ENCODE peak calls at places on chromosomes 7 and 10, in seven cellular contexts. F is retina; Q is islet precursor cell; N is ACHN; P is foreskin fibroblast; T is AG08396; Y is stimulated activated naive CD8-positive, alpha-beta T cell treated with anti-CD3 and anti-CD28 coated beads, Interleukin-15, Interleukin-2, amounts not matched to agents 100 U/mL and 50 U/mL, for 24 hours. S is an unnamed sample.

GRCh38 chr10:95278061-95278988 is 12.5 kb downstream of the PDLIM1 start:
- DNase-seq in F (no peak), Q (no peak), N (no peak), P (peak), T (no peak), Y (no peak), S (no peak)

GRCh38 chr10:125192620-125193019 is 32.3 kb upstream of the CTBP2 start:
- DNase-seq in F (no peak), Q (no peak), N (no peak), P (no peak), T (no peak), Y (no peak), S (no peak)

GRCh38 chr7:140165422-140165821 is 11.4 kb downstream of the KDM7A start:
- DNase-seq in F (no peak), Q (no peak), N (peak), P (peak), T (peak), Y (no peak), S (no peak)

GRCh38 chr10:110402077-110402416 is 95.7 kb upstream of the DUSP5 start:
- DNase-seq in F (no peak), Q (no peak), N (no peak), P (no peak), T (no peak), Y (no peak), S (no peak)

GRCh38 chr10:129773359-129773990 is 190.6 kb downstream of the EBF3 start:
- DNase-seq in F (no peak), Q (peak), N (no peak), P (no peak), T (no peak), Y (no peak), S (no peak)

GRCh38 chr10:124296121-124296812 is 122.5 kb downstream of the OAT start:
- DNase-seq in F (no peak), Q (peak), N (peak), P (peak), T (no peak), Y (no peak), S (no peak)

GRCh38 chr7:122902751-122903495 is 16.7 kb upstream of the CADPS2 start:
- DNase-seq in F (no peak), Q (no peak), N (peak), P (no peak), T (no peak), Y (no peak), S (no peak)

GRCh38 chr7:30984359-30985107 is 20.8 kb downstream of the GHRHR start:
- DNase-seq in F (no peak), Q (peak), N (peak), P (peak), T (peak), Y (no peak), S (no peak)

GRCh38 chr7:155450828-155451521 is 7.0 kb upstream of the EN2 start:
- DNase-seq in F (peak), Q (no peak), N (no peak), P (no peak), T (no peak), Y (no peak), S (no peak)

GRCh38 chr10:86851329-86852207 is 95.1 kb downstream of the BMPR1A start:
- DNase-seq in F (no peak), Q (no peak), N (no peak), P (peak), T (peak), Y (no peak), S (no peak)

GRCh38 chr7:77426521-77427051 is 10.4 kb upstream of the GSAP start:
- DNase-seq in F (peak), Q (peak), N (peak), P (peak), T (peak), Y (no peak), S (no peak)

GRCh38 chr10:120598377-120598776 is 141.3 kb downstream of the PLPP4 start:
- DNase-seq in F (peak), Q (peak), N (no peak), P (no peak), T (no peak), Y (no peak), S (peak)

GRCh38 chr7:18489624-18490023 is 5.9 kb upstream of the HDAC9 start:
- DNase-seq in F (no peak), Q (no peak), N (no peak), P (no peak), T (no peak), Y (no peak), S (no peak)

GRCh38 chr10:29257106-29257783 is 31.6 kb upstream of the LYZL1 start:
- DNase-seq in F (no peak), Q (peak), N (no peak), P (peak), T (peak), Y (no peak), S (no peak)

GRCh38 chr10:79400567-79401004 is 44.8 kb downstream of the ZCCHC24 start:
- DNase-seq in F (no peak), Q (peak), N (peak), P (peak), T (peak), Y (peak), S (peak)

GRCh38 chr7:41457832-41458437 is 245.0 kb downstream of the INHBA start:
- DNase-seq in F (no peak), Q (no peak), N (no peak), P (no peak), T (no peak), Y (no peak), S (no peak)

GRCh38 chr10:395665-396064 is 260.4 kb downstream of the ZMYND11 start:
- DNase-seq in F (no peak), Q (no peak), N (no peak), P (no peak), T (no peak), Y (no peak), S (no peak)

GRCh38 chr10:100501423-100501822 is 18.2 kb downstream of the SEC31B start:
- DNase-seq in F (no peak), Q (no peak), N (no peak), P (peak), T (no peak), Y (no peak), S (no peak)

GRCh38 chr10:51700228-51700835 is 937 bp upstream of the CSTF2T start:
- DNase-seq in F (no peak), Q (no peak), N (peak), P (no peak), T (no peak), Y (peak), S (no peak)

GRCh38 chr10:126921974-126922525 is 16.8 kb downstream of the DOCK1 start:
- DNase-seq in F (no peak), Q (no peak), N (no peak), P (peak), T (peak), Y (no peak), S (no peak)

GRCh38 chr7:27162930-27163775 is 2.2 kb downstream of the HOXA9 start:
- DNase-seq in F (no peak), Q (peak), N (peak), P (no peak), T (no peak), Y (no peak), S (no peak)

GRCh38 chr7:95609277-95609971 is 13.1 kb upstream of the PDK4 start:
- DNase-seq in F (no peak), Q (no peak), N (no peak), P (peak), T (peak), Y (no peak), S (no peak)

GRCh38 chr7:120725376-120726039 is 132.4 kb downstream of the TSPAN12 start:
- DNase-seq in F (peak), Q (no peak), N (peak), P (peak), T (peak), Y (no peak), S (no peak)

GRCh38 chr10:117174439-117175214 is 22.7 kb upstream of the KCNK18 start:
- DNase-seq in F (peak), Q (peak), N (peak), P (peak), T (peak), Y (peak), S (peak)

GRCh38 chr10:122363722-122364463 is 10.6 kb upstream of the PLEKHA1 start:
- DNase-seq in F (no peak), Q (no peak), N (no peak), P (peak), T (no peak), Y (no peak), S (no peak)

GRCh38 chr7:68306692-68307107 is 1291.6 kb upstream of the AUTS2 start:
- DNase-seq in F (no peak), Q (peak), N (no peak), P (no peak), T (no peak), Y (no peak), S (no peak)

GRCh38 chr10:119313645-119314044 is 106.3 kb downstream of the GRK5 start:
- DNase-seq in F (no peak), Q (no peak), N (no peak), P (no peak), T (no peak), Y (peak), S (no peak)

GRCh38 chr7:98470131-98470985 is 69.5 kb upstream of the BAIAP2L1 start:
- DNase-seq in F (peak), Q (peak), N (no peak), P (peak), T (peak), Y (peak), S (peak)

GRCh38 chr10:81806842-81807241 is 68.2 kb upstream of the NRG3 start:
- DNase-seq in F (no peak), Q (no peak), N (no peak), P (no peak), T (no peak), Y (no peak), S (no peak)

GRCh38 chr10:87764072-87764934 is 53.7 kb downstream of the ATAD1 start:
- DNase-seq in F (no peak), Q (no peak), N (no peak), P (no peak), T (no peak), Y (no peak), S (no peak)

GRCh38 chr10:4217187-4217586 is 432.2 kb upstream of the KLF6 start:
- DNase-seq in F (peak), Q (no peak), N (no peak), P (no peak), T (no peak), Y (no peak), S (no peak)

GRCh38 chr10:67297637-67298181 is 371.9 kb downstream of the LRRTM3 start:
- DNase-seq in F (no peak), Q (no peak), N (peak), P (no peak), T (no peak), Y (no peak), S (no peak)

GRCh38 chr10:132637477-132638129 is 100.0 kb downstream of the INPP5A start:
- DNase-seq in F (peak), Q (peak), N (peak), P (peak), T (peak), Y (no peak), S (peak)

GRCh38 chr7:110868458-110868857 is 222.5 kb upstream of the LRRN3 start:
- DNase-seq in F (no peak), Q (no peak), N (no peak), P (no peak), T (no peak), Y (no peak), S (no peak)

GRCh38 chr10:70762441-70763177 is 22.6 kb downstream of the TBATA start:
- DNase-seq in F (no peak), Q (no peak), N (no peak), P (no peak), T (no peak), Y (no peak), S (peak)

GRCh38 chr10:27145937-27146336 is 8.2 kb downstream of the YME1L1 start:
- DNase-seq in F (no peak), Q (no peak), N (no peak), P (no peak), T (no peak), Y (no peak), S (no peak)

GRCh38 chr7:142153400-142153799 is 41.9 kb downstream of the MGAM2 start:
- DNase-seq in F (no peak), Q (no peak), N (peak), P (no peak), T (no peak), Y (peak), S (peak)

GRCh38 chr7:150949564-150949963 is 28.6 kb downstream of the KCNH2 start:
- DNase-seq in F (no peak), Q (peak), N (no peak), P (no peak), T (no peak), Y (no peak), S (peak)

S was measured in glutamatergic neuron.